ENCODE peak calls at places on chromosomes 12 and 14, in six cellular contexts. A is naive thymus-derived CD4-positive, alpha-beta T cell; H is sciatic nerve; B is GM12892; J is CD4-positive, CD25-positive, alpha-beta regulatory T cell; D is central memory CD4-positive, alpha-beta T cell. Z is an unnamed sample.

GRCh38 chr12:120879102-120879501 is 25.1 kb downstream of the SPPL3 start:
- DNase-seq in B (no peak), J (no peak), H (no peak), D (no peak), A (no peak), Z (no peak)

GRCh38 chr12:43815416-43815815 is 9.3 kb upstream of the TWF1 start:
- DNase-seq in B (no peak), D (no peak), A (no peak), H (no peak), J (no peak), Z (no peak)

GRCh38 chr14:53872551-53873188 is 84.0 kb downstream of the BMP4 start:
- DNase-seq in B (no peak), D (no peak), A (no peak), H (no peak), J (no peak), Z (no peak)

GRCh38 chr12:48995061-48995879 is 3.9 kb downstream of the DDN start:
- DNase-seq in A (peak), D (no peak), J (no peak), H (peak), B (peak), Z (peak)

GRCh38 chr14:102968306-102968705 is 45.8 kb downstream of the AMN start:
- DNase-seq in J (no peak), D (no peak), H (no peak), A (no peak), B (no peak), Z (no peak)

GRCh38 chr14:69712637-69713088 is 54.3 kb upstream of the SRSF5 start:
- DNase-seq in J (peak), H (no peak), D (no peak), A (no peak), B (no peak), Z (no peak)

GRCh38 chr12:106145539-106146447 is 7.0 kb upstream of the NUAK1 start:
- DNase-seq in J (no peak), B (no peak), H (no peak), A (no peak), D (no peak), Z (no peak)

GRCh38 chr14:99579903-99580570 is 24.0 kb downstream of the CCDC85C start:
- DNase-seq in A (no peak), H (no peak), J (no peak), B (no peak), D (no peak), Z (no peak)

GRCh38 chr12:117363263-117363662 is 1.8 kb upstream of the NOS1 start:
- DNase-seq in H (peak), A (no peak), D (no peak), B (no peak), J (no peak), Z (no peak)

GRCh38 chr12:105013892-105014291 is 27.8 kb downstream of the NOPCHAP1 start:
- DNase-seq in B (no peak), J (no peak), D (no peak), A (no peak), H (no peak), Z (no peak)

GRCh38 chr14:50559990-50560928 is at the start of gene ATL1:
- DNase-seq in D (peak), J (peak), B (peak), H (peak), A (peak), Z (peak)

GRCh38 chr12:10365716-10366433 is 24.0 kb downstream of the KLRK1 start:
- DNase-seq in J (no peak), B (no peak), A (no peak), H (no peak), D (no peak), Z (no peak)

GRCh38 chr14:80095623-80096022 is 115.7 kb downstream of the DIO2 start:
- DNase-seq in A (no peak), D (no peak), B (no peak), H (no peak), J (no peak), Z (no peak)

Z was measured in naive thymus-derived CD8-positive, alpha-beta T cell.